ENCODE peak calls at places on chromosomes 2 and 18, in six cellular contexts. U, G, H, Y, M and V are unnamed samples.

GRCh38 chr2:120314656-120315366 is 31.1 kb upstream of the INHBB start:
- DNase-seq in Y (no peak), H (no peak), U (no peak), M (no peak), G (no peak), V (no peak)

GRCh38 chr18:9147440-9148238 is 11.1 kb downstream of the ANKRD12 start:
- DNase-seq in G (peak; percentile 62), U (peak; percentile 50), H (peak; percentile 87), Y (peak; percentile 73), M (peak; percentile 75), V (peak; percentile 29)

GRCh38 chr2:10435427-10436204 is 12.5 kb downstream of the ODC1 start:
- DNase-seq in U (no peak), G (no peak), Y (no peak), M (no peak), H (no peak), V (no peak)

GRCh38 chr2:43838560-43839267 is at the start of the genes ABCG5 and ABCG8:
- DNase-seq in Y (no peak), H (no peak), U (no peak), G (no peak), M (no peak), V (no peak)

GRCh38 chr2:131032393-131032836 is 60.8 kb downstream of the FAM168B start:
- DNase-seq in M (no peak), H (no peak), G (no peak), Y (no peak), U (no peak), V (no peak)

GRCh38 chr2:217980036-217980435 is 22.8 kb downstream of the TNS1 start:
- DNase-seq in U (no peak), M (no peak), G (no peak), Y (no peak), H (peak; percentile 78), V (no peak)

GRCh38 chr2:20403693-20404381 is 43.0 kb upstream of the RHOB start:
- DNase-seq in U (no peak), M (no peak), G (no peak), Y (no peak), H (no peak), V (no peak)

GRCh38 chr2:96552284-96553175 is 16.0 kb downstream of the ARID5A start:
- DNase-seq in H (no peak), Y (no peak), U (peak; percentile 15), G (no peak), M (no peak), V (no peak)

GRCh38 chr2:173715483-173715882 is 249.7 kb downstream of the SP3 start:
- DNase-seq in H (no peak), G (peak; percentile 59), Y (no peak), M (no peak), U (no peak), V (no peak)

GRCh38 chr2:155384555-155385123 is 686.1 kb downstream of the KCNJ3 start:
- DNase-seq in Y (no peak), U (no peak), G (no peak), M (no peak), H (no peak), V (no peak)

GRCh38 chr2:118032169-118033013 is 18.5 kb upstream of the CCDC93 start:
- DNase-seq in U (peak; percentile 53), H (peak; percentile 69), G (peak; percentile 23), Y (peak; percentile 73), M (peak; percentile 69), V (peak; percentile 25)

GRCh38 chr2:107687087-107687486 is 139.6 kb upstream of the RGPD4 start:
- DNase-seq in Y (no peak), G (no peak), U (no peak), M (no peak), H (no peak), V (no peak)

GRCh38 chr18:78596794-78597193 is 382.8 kb upstream of the SALL3 start:
- DNase-seq in H (peak; percentile 1), Y (peak; percentile 32), G (no peak), M (peak; percentile 24), U (no peak), V (no peak)

GRCh38 chr2:162382283-162382682 is 38.4 kb downstream of the GCA start:
- DNase-seq in H (no peak), M (peak; percentile 31), U (no peak), G (no peak), Y (no peak), V (no peak)

GRCh38 chr2:195331124-195331523 is 325.9 kb upstream of the SLC39A10 start:
- DNase-seq in H (no peak), G (peak; percentile 20), M (peak; percentile 29), Y (no peak), U (no peak), V (no peak)

GRCh38 chr18:47949197-47949596 is 18.7 kb upstream of the SMAD2 start:
- DNase-seq in H (no peak), Y (no peak), G (no peak), U (no peak), M (no peak), V (no peak)

GRCh38 chr2:43024515-43024962 is 201.9 kb downstream of the ZFP36L2 start:
- DNase-seq in M (peak; percentile 80), G (no peak), H (peak; percentile 47), Y (peak; percentile 90), U (peak; percentile 96), V (peak; percentile 67)

GRCh38 chr2:8802741-8803140 is 34.7 kb downstream of the KIDINS220 start:
- DNase-seq in U (no peak), H (no peak), G (no peak), M (no peak), Y (no peak), V (no peak)

GRCh38 chr2:210188755-210189154 is 17.5 kb upstream of the KANSL1L start:
- DNase-seq in Y (no peak), G (peak; percentile 44), U (no peak), H (no peak), M (no peak), V (no peak)

GRCh38 chr2:149278146-149278878 is 52.1 kb upstream of the LYPD6 start:
- DNase-seq in M (no peak), G (no peak), Y (no peak), U (no peak), H (peak; percentile 34), V (no peak)

DNA sequence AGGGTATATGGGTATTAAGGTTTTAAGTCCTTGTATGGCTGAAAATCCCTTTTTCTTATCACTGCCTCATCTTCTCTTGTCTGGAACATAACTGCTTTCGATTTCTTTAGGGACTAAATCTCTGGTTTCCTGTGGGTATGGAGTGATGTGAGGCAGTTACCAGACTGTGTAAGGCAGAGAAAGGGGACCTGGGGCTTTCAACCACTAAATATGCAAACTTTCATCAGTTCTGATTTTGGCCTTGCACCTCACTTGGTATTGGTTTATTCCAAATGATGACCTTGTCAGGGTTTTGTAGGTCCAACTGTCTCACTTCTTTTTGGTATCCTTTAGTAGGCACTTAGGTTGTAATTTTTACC is 9.3 kb downstream of the MAP4K4 start:
- DNase-seq in H (no peak), Y (no peak), M (no peak), G (no peak), U (no peak), V (no peak)
- H3K4me1 ChIP-seq in H (peaks cover 70% of the 10 kb centered on the region), Y (peaks cover 38% of the 10 kb centered on the region), M (peaks cover 17% of the 10 kb centered on the region), G (peaks cover 59% of the 10 kb centered on the region), U (peaks cover 13% of the 10 kb centered on the region), V (peaks cover 55% of the 10 kb centered on the region)

GRCh38 chr2:200382883-200383282 is 76.4 kb downstream of the SPATS2L start:
- DNase-seq in M (no peak), G (no peak), H (no peak), U (no peak), Y (peak; percentile 59), V (no peak)

GRCh38 chr2:200379481-200380120 is 73.1 kb downstream of the SPATS2L start:
- DNase-seq in Y (no peak), M (no peak), U (no peak), G (peak; percentile 64), H (no peak), V (no peak)

GRCh38 chr2:200380139-200380561 is 73.7 kb downstream of the SPATS2L start:
- DNase-seq in M (no peak), G (no peak), U (no peak), Y (no peak), H (no peak), V (no peak)

GRCh38 chr2:200378652-200379290 is 72.3 kb downstream of the SPATS2L start:
- DNase-seq in G (no peak), M (no peak), U (no peak), Y (no peak), H (peak; percentile 48), V (no peak)

GRCh38 chr2:200380833-200381542 is 74.5 kb downstream of the SPATS2L start:
- DNase-seq in Y (no peak), M (no peak), G (peak; percentile 79), U (no peak), H (peak; percentile 75), V (peak; percentile 69)
- H3K4me2 ChIP-seq in Y (peak overlapping the region; percentile 70), M (peak overlapping the region; percentile 66), G (peak overlapping the region; percentile 66), U (peak overlapping the region; percentile 46), H (peak overlapping the region; percentile 56), V (peak overlapping the region; percentile 87)

GRCh38 chr18:49915352-49915751 is 102.0 kb upstream of the ACAA2 start:
- DNase-seq in U (no peak), G (no peak), Y (peak; percentile 8), H (no peak), M (no peak), V (no peak)
- H3K4me1 ChIP-seq in U (peaks cover 5% of the 10 kb centered on the region), G (peaks cover 1% of the 10 kb centered on the region), Y (no peaks in the 10 kb centered on the region), H (no peaks in the 10 kb centered on the region), M (peaks cover 10% of the 10 kb centered on the region), V (no peaks in the 10 kb centered on the region)

GRCh38 chr2:129139380-129139779 is 820.7 kb upstream of the HS6ST1 start:
- DNase-seq in U (no peak), H (no peak), G (no peak), M (no peak), Y (no peak), V (no peak)

GRCh38 chr2:129135017-129135416 is 816.3 kb upstream of the HS6ST1 start:
- DNase-seq in Y (no peak), M (no peak), H (no peak), G (no peak), U (no peak), V (no peak)

GRCh38 chr2:129129087-129129486 is 810.4 kb upstream of the HS6ST1 start:
- DNase-seq in U (no peak), G (peak; percentile 52), Y (no peak), M (no peak), H (no peak), V (no peak)

DNA sequence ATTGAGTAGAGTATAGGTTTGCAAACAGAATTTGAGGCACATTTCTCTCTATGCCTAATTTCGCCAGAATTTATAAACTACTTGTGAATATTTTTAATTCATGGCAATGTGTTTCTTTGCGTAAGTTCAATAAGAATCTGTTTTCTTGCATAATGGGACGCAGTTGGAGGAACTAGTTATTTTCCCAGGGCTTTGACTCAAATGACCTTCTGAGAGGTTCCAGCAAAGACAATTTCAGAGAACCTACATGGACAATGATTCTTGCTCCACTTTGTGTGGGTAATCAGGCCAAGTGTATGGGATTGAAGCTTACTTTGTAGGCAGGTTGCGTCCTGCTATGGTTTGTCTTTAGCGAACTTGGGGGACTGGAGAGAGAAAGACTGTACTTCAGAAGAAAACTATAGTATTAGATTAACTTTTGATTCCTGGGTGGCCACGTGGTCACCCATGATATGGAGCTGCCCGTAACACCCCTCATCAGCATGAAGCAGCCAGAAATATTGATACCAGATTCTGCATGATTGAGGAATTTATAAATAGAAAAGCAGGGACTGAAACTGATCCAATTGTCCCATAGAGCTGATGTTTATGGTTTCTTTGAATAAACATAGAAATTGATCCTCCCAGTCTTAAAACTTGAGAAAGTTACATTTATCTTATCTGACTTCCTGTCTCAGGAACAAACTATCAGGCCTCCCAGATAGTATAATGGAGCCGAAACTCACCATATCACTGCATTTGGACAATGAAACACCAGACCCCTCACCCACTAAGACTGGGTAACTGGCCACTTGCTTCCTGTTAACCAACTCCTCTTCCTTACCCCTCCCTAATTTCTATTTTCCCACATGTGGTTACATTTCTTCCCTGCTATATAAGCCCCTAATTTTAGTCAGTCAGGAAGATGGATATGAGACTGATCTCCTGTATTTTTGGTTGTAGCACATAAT is 815.3 kb upstream of the HS6ST1 start:
- DNase-seq in M (no peak), H (no peak), G (no peak), Y (no peak), U (no peak), V (no peak)
- H3K4me2 ChIP-seq in M (no peak overlapping the region), H (no peak overlapping the region), G (no peak overlapping the region), Y (no peak overlapping the region), U (no peak overlapping the region), V (no peak overlapping the region)

GRCh38 chr2:68807821-68808266 is 63.4 kb downstream of the BMP10 start:
- DNase-seq in H (peak; percentile 46), G (peak; percentile 95), U (no peak), M (peak; percentile 18), Y (no peak), V (no peak)
- H3K4me1 ChIP-seq in H (peaks cover 3% of the 10 kb centered on the region), G (peaks cover 77% of the 10 kb centered on the region), U (peaks cover 2% of the 10 kb centered on the region), M (peaks cover 10% of the 10 kb centered on the region), Y (no peaks in the 10 kb centered on the region), V (no peaks in the 10 kb centered on the region)